ENCODE peak calls at places on chromosomes 12 and 14, in six cellular contexts. One of them, this sample, is unnamed. For H3K27me3 and H3K9me3, the result is how much of the 10 kb centered on the place peaks cover.

GRCh38 chr12:15581006-15581405 is 208.2 kb downstream of the EPS8 start:
- DNase-seq in mammary epithelial cell: no peak
- DNase-seq in colonic mucosa: no peak
- DNase-seq in SK-N-SH: no peak
- DNase-seq in naive thymus-derived CD4-positive, alpha-beta T cell: no peak
- DNase-seq in H9: no peak
- DNase-seq in this sample: no peak

GRCh38 chr14:54354096-54354495 is 42.7 kb upstream of the CDKN3 start:
- DNase-seq in H9: no peak
- DNase-seq in mammary epithelial cell: peak
- DNase-seq in colonic mucosa: peak
- DNase-seq in naive thymus-derived CD4-positive, alpha-beta T cell: no peak
- DNase-seq in SK-N-SH: no peak
- DNase-seq in this sample: no peak

GRCh38 chr12:120640840-120641833 is 711 bp downstream of the CABP1 start:
- DNase-seq in colonic mucosa: peak
- DNase-seq in SK-N-SH: peak
- DNase-seq in mammary epithelial cell: peak
- DNase-seq in H9: peak
- DNase-seq in naive thymus-derived CD4-positive, alpha-beta T cell: peak
- DNase-seq in this sample: peak

GRCh38 chr12:115481141-115481540 is 796.4 kb downstream of the MED13L start:
- DNase-seq in mammary epithelial cell: no peak
- DNase-seq in colonic mucosa: no peak
- DNase-seq in naive thymus-derived CD4-positive, alpha-beta T cell: no peak
- DNase-seq in SK-N-SH: no peak
- DNase-seq in H9: no peak
- DNase-seq in this sample: no peak

GRCh38 chr12:71746983-71747611 is 7.6 kb upstream of the RAB21 start:
- DNase-seq in naive thymus-derived CD4-positive, alpha-beta T cell: peak
- DNase-seq in mammary epithelial cell: peak
- DNase-seq in H9: peak
- DNase-seq in SK-N-SH: peak
- DNase-seq in colonic mucosa: peak
- DNase-seq in this sample: peak

GRCh38 chr12:118136559-118137003 is 657 bp downstream of the PEBP1 start:
- DNase-seq in H9: peak
- DNase-seq in SK-N-SH: peak
- DNase-seq in naive thymus-derived CD4-positive, alpha-beta T cell: no peak
- DNase-seq in colonic mucosa: peak
- DNase-seq in mammary epithelial cell: peak
- DNase-seq in this sample: no peak

GRCh38 chr14:68822964-68823363 is 30.1 kb upstream of the ZFP36L1 start:
- DNase-seq in colonic mucosa: no peak
- DNase-seq in SK-N-SH: no peak
- DNase-seq in mammary epithelial cell: no peak
- DNase-seq in H9: no peak
- DNase-seq in naive thymus-derived CD4-positive, alpha-beta T cell: no peak
- DNase-seq in this sample: no peak

GRCh38 chr14:68084256-68084655 is 264.7 kb downstream of the RAD51B start:
- DNase-seq in colonic mucosa: no peak
- DNase-seq in naive thymus-derived CD4-positive, alpha-beta T cell: no peak
- DNase-seq in H9: no peak
- DNase-seq in mammary epithelial cell: no peak
- DNase-seq in SK-N-SH: no peak
- DNase-seq in this sample: no peak

GRCh38 chr14:24056800-24057184 is 5.0 kb downstream of the CARMIL3 start:
- DNase-seq in SK-N-SH: peak
- DNase-seq in mammary epithelial cell: no peak
- DNase-seq in naive thymus-derived CD4-positive, alpha-beta T cell: no peak
- DNase-seq in colonic mucosa: no peak
- DNase-seq in H9: no peak
- DNase-seq in this sample: no peak

GRCh38 chr12:53551889-53552291 is 44.6 kb upstream of the NPFF start:
- DNase-seq in naive thymus-derived CD4-positive, alpha-beta T cell: no peak
- DNase-seq in SK-N-SH: no peak
- DNase-seq in H9: no peak
- DNase-seq in mammary epithelial cell: no peak
- DNase-seq in colonic mucosa: no peak
- DNase-seq in this sample: no peak

GRCh38 chr14:54652188-54652889 is 85.4 kb downstream of the SAMD4A start:
- DNase-seq in colonic mucosa: peak
- DNase-seq in H9: peak
- DNase-seq in SK-N-SH: no peak
- DNase-seq in naive thymus-derived CD4-positive, alpha-beta T cell: no peak
- DNase-seq in mammary epithelial cell: peak
- DNase-seq in this sample: no peak

GRCh38 chr12:6951551-6952120 is 480 bp downstream of the PTPN6 start:
- DNase-seq in mammary epithelial cell: no peak
- DNase-seq in SK-N-SH: peak
- DNase-seq in H9: no peak
- DNase-seq in naive thymus-derived CD4-positive, alpha-beta T cell: no peak
- DNase-seq in colonic mucosa: no peak
- DNase-seq in this sample: peak

GRCh38 chr14:89331398-89331797 is 85.6 kb downstream of the FOXN3 start:
- DNase-seq in mammary epithelial cell: no peak
- DNase-seq in H9: no peak
- DNase-seq in naive thymus-derived CD4-positive, alpha-beta T cell: no peak
- DNase-seq in colonic mucosa: no peak
- DNase-seq in SK-N-SH: no peak
- DNase-seq in this sample: no peak

GRCh38 chr12:131872154-131873046 is 22.0 kb upstream of the ULK1 start:
- DNase-seq in SK-N-SH: peak
- DNase-seq in colonic mucosa: no peak
- DNase-seq in H9: no peak
- DNase-seq in naive thymus-derived CD4-positive, alpha-beta T cell: no peak
- DNase-seq in mammary epithelial cell: peak
- DNase-seq in this sample: no peak

GRCh38 chr14:67971627-67972625 is 152.3 kb downstream of the RAD51B start:
- DNase-seq in H9: no peak
- DNase-seq in mammary epithelial cell: peak
- DNase-seq in naive thymus-derived CD4-positive, alpha-beta T cell: no peak
- DNase-seq in colonic mucosa: no peak
- DNase-seq in SK-N-SH: peak
- DNase-seq in this sample: no peak

GRCh38 chr12:80441921-80442320 is 2.1 kb upstream of the PTPRQ start:
- DNase-seq in naive thymus-derived CD4-positive, alpha-beta T cell: no peak
- DNase-seq in H9: no peak
- DNase-seq in mammary epithelial cell: peak
- DNase-seq in colonic mucosa: no peak
- DNase-seq in SK-N-SH: no peak
- DNase-seq in this sample: no peak

GRCh38 chr12:3078086-3078820 is 1.1 kb downstream of the TSPAN9 start:
- DNase-seq in mammary epithelial cell: no peak
- DNase-seq in colonic mucosa: no peak
- DNase-seq in H9: peak
- DNase-seq in naive thymus-derived CD4-positive, alpha-beta T cell: no peak
- DNase-seq in SK-N-SH: no peak
- DNase-seq in this sample: no peak

GRCh38 chr14:68284333-68284732 is 464.8 kb downstream of the RAD51B start:
- DNase-seq in colonic mucosa: no peak
- DNase-seq in H9: no peak
- DNase-seq in naive thymus-derived CD4-positive, alpha-beta T cell: no peak
- DNase-seq in SK-N-SH: no peak
- DNase-seq in mammary epithelial cell: no peak
- DNase-seq in this sample: no peak

GRCh38 chr12:76037130-76038105 is 5.8 kb upstream of the PHLDA1 start:
- DNase-seq in H9: no peak
- DNase-seq in mammary epithelial cell: peak
- DNase-seq in naive thymus-derived CD4-positive, alpha-beta T cell: peak
- DNase-seq in SK-N-SH: peak
- DNase-seq in colonic mucosa: peak
- DNase-seq in this sample: peak

GRCh38 chr12:77324763-77325468 is 259.5 kb upstream of the E2F7 start:
- DNase-seq in SK-N-SH: peak
- DNase-seq in naive thymus-derived CD4-positive, alpha-beta T cell: no peak
- DNase-seq in H9: peak
- DNase-seq in colonic mucosa: peak
- DNase-seq in mammary epithelial cell: peak
- DNase-seq in this sample: no peak

GRCh38 chr12:14950982-14951746 is 10.2 kb downstream of the ARHGDIB start:
- DNase-seq in naive thymus-derived CD4-positive, alpha-beta T cell: no peak
- DNase-seq in H9: peak
- DNase-seq in colonic mucosa: peak
- DNase-seq in SK-N-SH: no peak
- DNase-seq in mammary epithelial cell: peak
- DNase-seq in this sample: no peak

GRCh38 chr14:104749958-104750529 is 2.9 kb upstream of the SIVA1 start:
- DNase-seq in mammary epithelial cell: peak
- DNase-seq in SK-N-SH: no peak
- DNase-seq in colonic mucosa: no peak
- DNase-seq in H9: no peak
- DNase-seq in naive thymus-derived CD4-positive, alpha-beta T cell: no peak
- DNase-seq in this sample: no peak

GRCh38 chr14:70886421-70887206 is 20.6 kb upstream of the PCNX1 start:
- DNase-seq in H9: no peak
- DNase-seq in naive thymus-derived CD4-positive, alpha-beta T cell: no peak
- DNase-seq in SK-N-SH: no peak
- DNase-seq in colonic mucosa: no peak
- DNase-seq in mammary epithelial cell: no peak
- DNase-seq in this sample: peak

GRCh38 chr14:91271639-91272038 is 27.1 kb upstream of the GPR68 start:
- DNase-seq in H9: no peak
- DNase-seq in SK-N-SH: peak
- DNase-seq in colonic mucosa: no peak
- DNase-seq in mammary epithelial cell: no peak
- DNase-seq in naive thymus-derived CD4-positive, alpha-beta T cell: no peak
- DNase-seq in this sample: no peak

GRCh38 chr12:63811755-63812154 is 32.0 kb downstream of the RXYLT1 start:
- DNase-seq in colonic mucosa: no peak
- DNase-seq in mammary epithelial cell: no peak
- DNase-seq in naive thymus-derived CD4-positive, alpha-beta T cell: no peak
- DNase-seq in SK-N-SH: no peak
- DNase-seq in H9: no peak
- DNase-seq in this sample: no peak

GRCh38 chr12:48197549-48197966 is 5.5 kb downstream of the OR10AD1 start:
- DNase-seq in mammary epithelial cell: peak
- DNase-seq in H9: no peak
- DNase-seq in naive thymus-derived CD4-positive, alpha-beta T cell: peak
- DNase-seq in colonic mucosa: peak
- DNase-seq in SK-N-SH: peak
- DNase-seq in this sample: peak

GRCh38 chr14:51283402-51283825 is 43.4 kb downstream of the TMX1 start:
- DNase-seq in mammary epithelial cell: peak
- DNase-seq in H9: no peak
- DNase-seq in SK-N-SH: peak
- DNase-seq in naive thymus-derived CD4-positive, alpha-beta T cell: peak
- DNase-seq in colonic mucosa: no peak
- DNase-seq in this sample: no peak

DNA sequence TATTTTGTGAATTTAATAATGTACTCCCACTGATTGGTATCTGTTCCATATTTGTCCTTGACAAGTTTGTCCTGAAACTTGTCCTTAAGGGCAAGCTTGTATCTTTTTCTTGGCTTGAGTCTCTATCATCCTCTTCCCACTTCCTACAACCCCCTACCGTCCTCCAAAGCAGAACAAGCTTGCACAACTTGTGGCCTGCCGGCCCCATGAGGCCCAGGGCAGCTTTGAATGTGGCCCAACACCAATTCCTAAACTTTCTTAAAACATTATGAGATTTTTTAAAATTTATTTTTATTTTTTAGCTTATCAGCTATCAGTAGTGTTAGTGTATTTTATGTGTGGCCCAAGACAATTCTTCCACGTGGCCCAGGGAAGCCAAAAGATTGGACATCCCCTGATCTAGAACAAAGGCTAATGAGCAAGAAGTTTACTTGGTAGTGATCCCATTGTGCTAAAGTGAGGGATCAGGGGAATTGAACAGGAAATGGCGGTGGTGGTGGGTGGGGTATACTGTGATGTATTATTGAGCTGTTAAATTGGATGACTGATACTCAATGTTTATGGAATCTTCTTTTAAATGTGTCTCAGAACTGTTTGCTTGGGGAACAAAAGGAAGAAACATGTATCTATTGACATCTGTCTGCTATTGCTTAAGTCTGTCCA is 37.8 kb downstream of the TMX1 start:
- DNase-seq in naive thymus-derived CD4-positive, alpha-beta T cell: no peak
- DNase-seq in SK-N-SH: no peak
- DNase-seq in colonic mucosa: no peak
- DNase-seq in H9: no peak
- DNase-seq in mammary epithelial cell: no peak
- DNase-seq in this sample: no peak
- H3K27ac ChIP-seq in naive thymus-derived CD4-positive, alpha-beta T cell: no peak
- H3K27ac ChIP-seq in SK-N-SH: no peak
- H3K27ac ChIP-seq in colonic mucosa: no peak
- H3K27ac ChIP-seq in H9: no peak
- H3K27ac ChIP-seq in mammary epithelial cell: no peak
- H3K27ac ChIP-seq in this sample: no peak

GRCh38 chr14:55949708-55950107 is 168.5 kb upstream of the PELI2 start:
- DNase-seq in mammary epithelial cell: no peak
- DNase-seq in SK-N-SH: no peak
- DNase-seq in colonic mucosa: no peak
- DNase-seq in naive thymus-derived CD4-positive, alpha-beta T cell: no peak
- DNase-seq in H9: no peak
- DNase-seq in this sample: no peak
- H3K27me3 ChIP-seq in mammary epithelial cell: under half
- H3K27me3 ChIP-seq in SK-N-SH: under half
- H3K27me3 ChIP-seq in colonic mucosa: under half
- H3K27me3 ChIP-seq in naive thymus-derived CD4-positive, alpha-beta T cell: under half
- H3K27me3 ChIP-seq in H9: under half
- H3K27me3 ChIP-seq in this sample: under half

DNA sequence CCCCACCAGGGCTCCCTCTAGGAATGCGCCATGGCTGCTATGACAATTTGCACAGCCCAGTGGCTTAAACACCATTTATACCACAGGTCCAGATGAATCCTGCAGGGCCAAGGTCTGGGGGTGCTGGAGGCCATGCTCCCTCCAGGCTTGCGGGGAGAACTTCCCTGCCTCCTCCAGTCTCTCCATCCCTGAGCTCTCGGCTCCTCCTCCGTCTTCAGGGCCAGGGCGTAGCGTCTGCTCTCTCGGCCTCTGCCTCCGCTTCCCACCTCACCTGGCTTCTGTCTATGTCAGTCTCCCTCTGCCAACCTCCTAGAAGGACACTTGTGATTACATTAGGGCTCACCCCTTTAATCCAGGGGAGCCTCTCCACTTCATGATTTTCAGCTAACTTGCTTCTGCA is 401.3 kb downstream of the TMEM121 start:
- DNase-seq in H9: no peak
- DNase-seq in colonic mucosa: no peak
- DNase-seq in SK-N-SH: no peak
- DNase-seq in mammary epithelial cell: no peak
- DNase-seq in naive thymus-derived CD4-positive, alpha-beta T cell: no peak
- DNase-seq in this sample: peak
- H3K9me3 ChIP-seq in H9: half or more
- H3K9me3 ChIP-seq in colonic mucosa: under half
- H3K9me3 ChIP-seq in SK-N-SH: under half
- H3K9me3 ChIP-seq in mammary epithelial cell: under half
- H3K9me3 ChIP-seq in naive thymus-derived CD4-positive, alpha-beta T cell: under half
- H3K9me3 ChIP-seq in this sample: under half

DNA sequence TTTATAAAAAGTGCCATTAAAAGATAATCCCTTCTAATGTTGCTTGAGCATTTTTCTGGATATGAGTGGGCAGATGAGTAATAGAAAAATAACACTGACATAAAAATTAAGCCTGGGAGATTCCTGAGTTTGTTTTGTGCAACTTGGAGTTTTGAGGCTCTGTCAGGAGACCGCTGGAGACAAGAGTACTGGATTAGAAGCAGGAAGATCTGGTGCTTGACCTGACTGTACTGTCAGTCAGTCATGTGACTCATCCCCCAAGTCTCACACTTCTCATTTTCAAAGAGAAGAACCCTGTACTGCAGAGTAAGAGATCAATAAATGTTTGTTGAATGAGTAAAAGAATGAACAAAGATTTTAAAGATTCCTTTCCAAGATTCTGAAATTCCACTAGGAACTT is 29.4 kb downstream of the ANO4 start:
- DNase-seq in colonic mucosa: no peak
- DNase-seq in H9: no peak
- DNase-seq in mammary epithelial cell: peak
- DNase-seq in SK-N-SH: no peak
- DNase-seq in naive thymus-derived CD4-positive, alpha-beta T cell: no peak
- DNase-seq in this sample: no peak
- H3K27ac ChIP-seq in colonic mucosa: no peak
- H3K27ac ChIP-seq in H9: no peak
- H3K27ac ChIP-seq in mammary epithelial cell: no peak
- H3K27ac ChIP-seq in SK-N-SH: no peak
- H3K27ac ChIP-seq in naive thymus-derived CD4-positive, alpha-beta T cell: no peak
- H3K27ac ChIP-seq in this sample: no peak